ENCODE peak calls at places on chromosome 20, in eight cellular contexts. T, U, N, M, E, X, P and H are unnamed samples. For H3K4me1 and H3K9me3, the result is how much of the 10 kb centered on the place peaks cover.

GRCh38 chr20:14523090-14523489 is 185.7 kb upstream of the FLRT3 start:
- DNase-seq in U (no peak), M (no peak), X (no peak), N (no peak), E (no peak), T (no peak), P (no peak), H (no peak)

GRCh38 chr20:64110411-64111068 is 3.2 kb upstream of the NPBWR2 start:
- DNase-seq in E (no peak), T (no peak), X (peak), U (no peak), M (peak), N (peak), P (peak), H (no peak)

GRCh38 chr20:11387189-11387754 is 530.4 kb upstream of the BTBD3 start:
- DNase-seq in U (no peak), E (peak), X (no peak), P (no peak), M (no peak), T (peak), N (no peak), H (no peak)

GRCh38 chr20:9092101-9092500 is 23.2 kb downstream of the PLCB4 start:
- DNase-seq in M (no peak), T (no peak), X (no peak), U (no peak), N (no peak), E (no peak), P (no peak), H (no peak)

GRCh38 chr20:24350923-24351368 is 118.5 kb upstream of the SYNDIG1 start:
- DNase-seq in X (no peak), E (no peak), M (no peak), T (peak), P (no peak), U (no peak), N (no peak), H (no peak)

GRCh38 chr20:16865406-16865805 is 117.2 kb downstream of the OTOR start:
- DNase-seq in M (no peak), X (no peak), E (no peak), T (no peak), N (no peak), U (no peak), P (no peak), H (no peak)

GRCh38 chr20:40958598-40958997 is 70.0 kb upstream of the TOP1 start:
- DNase-seq in P (no peak), U (no peak), M (peak), T (no peak), E (no peak), X (peak), N (no peak), H (no peak)

GRCh38 chr20:51703446-51704287 is 64.5 kb downstream of the ATP9A start:
- DNase-seq in E (no peak), N (no peak), X (no peak), M (no peak), U (no peak), P (no peak), T (no peak), H (no peak)

GRCh38 chr20:47802975-47803374 is 17.7 kb upstream of the SULF2 start:
- DNase-seq in N (no peak), P (no peak), M (no peak), U (no peak), T (no peak), E (no peak), X (no peak), H (no peak)

GRCh38 chr20:34891166-34892062 is 15.0 kb downstream of the ACSS2 start:
- DNase-seq in X (no peak), M (no peak), N (no peak), E (peak), T (peak), U (no peak), P (no peak), H (no peak)

GRCh38 chr20:16575390-16576140 is 2.3 kb upstream of the KIF16B start:
- DNase-seq in U (peak), P (peak), X (no peak), M (no peak), N (no peak), E (no peak), T (no peak), H (no peak)

GRCh38 chr20:24060851-24061590 is 72.4 kb upstream of the GGTLC1 start:
- DNase-seq in M (peak), N (no peak), U (peak), T (no peak), E (no peak), X (no peak), P (no peak), H (no peak)

GRCh38 chr20:24764027-24764797 is 184.9 kb upstream of the CST7 start:
- DNase-seq in N (no peak), U (no peak), E (no peak), M (no peak), X (no peak), P (no peak), T (no peak), H (no peak)

GRCh38 chr20:51359947-51360346 is 182.6 kb downstream of the NFATC2 start:
- DNase-seq in E (no peak), N (peak), U (no peak), M (no peak), P (no peak), X (no peak), T (peak), H (no peak)

GRCh38 chr20:31542201-31542842 is 28.1 kb downstream of the HM13 start:
- DNase-seq in T (peak), E (no peak), P (peak), U (no peak), M (no peak), X (no peak), N (no peak), H (no peak)

GRCh38 chr20:23043376-23043775 is 6.1 kb downstream of the THBD start:
- DNase-seq in N (no peak), M (no peak), P (no peak), U (no peak), E (no peak), T (no peak), X (no peak), H (no peak)

GRCh38 chr20:45921618-45922189 is 9.7 kb upstream of the PLTP start:
- DNase-seq in E (no peak), N (no peak), T (no peak), P (no peak), U (no peak), M (no peak), X (no peak), H (no peak)

DNA sequence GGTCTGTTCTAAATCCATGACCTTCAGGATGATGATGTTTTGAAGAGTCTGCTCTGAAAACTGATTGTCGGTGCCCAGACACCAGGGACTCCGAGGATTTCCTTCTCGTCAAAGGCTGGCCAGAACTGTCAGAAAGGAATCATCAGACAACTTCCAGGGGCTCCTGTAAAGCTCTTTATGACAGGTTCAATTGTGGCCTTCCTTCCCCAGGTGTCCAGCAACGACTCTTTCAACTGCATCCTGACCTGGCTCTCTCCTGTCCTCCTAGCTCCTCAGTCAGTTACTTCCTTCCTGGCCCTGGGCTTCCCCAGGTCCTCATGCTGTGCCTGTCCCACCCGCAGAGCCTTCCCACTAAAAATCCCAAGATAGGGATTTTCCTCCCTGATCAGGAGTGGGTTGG is 279.9 kb upstream of the RNF24 start:
- DNase-seq in U (no peak), M (no peak), E (no peak), P (no peak), N (no peak), T (no peak), X (no peak), H (no peak)
- TF ChIP-seq CTCF in U (no peak), M (no peak), E (no peak), P (no peak), N (no peak), T (no peak), X (no peak), H (no peak)

GRCh38 chr20:1895674-1896496 is 678 bp downstream of the SIRPA start:
- DNase-seq in T (no peak), M (peak), E (no peak), P (peak), N (no peak), U (no peak), X (no peak), H (no peak)

GRCh38 chr20:1893721-1894470 is 1.3 kb upstream of the SIRPA start:
- DNase-seq in M (peak), X (no peak), N (peak), U (peak), P (peak), E (no peak), T (no peak), H (peak)

GRCh38 chr20:1896859-1897258 is 1.7 kb downstream of the SIRPA start:
- DNase-seq in N (no peak), P (no peak), M (no peak), E (no peak), T (no peak), U (no peak), X (no peak), H (no peak)

GRCh38 chr20:1894471-1894950 is 696 bp upstream of the SIRPA start:
- DNase-seq in P (no peak), N (peak), T (peak), U (peak), X (no peak), E (no peak), M (no peak), H (no peak)

DNA sequence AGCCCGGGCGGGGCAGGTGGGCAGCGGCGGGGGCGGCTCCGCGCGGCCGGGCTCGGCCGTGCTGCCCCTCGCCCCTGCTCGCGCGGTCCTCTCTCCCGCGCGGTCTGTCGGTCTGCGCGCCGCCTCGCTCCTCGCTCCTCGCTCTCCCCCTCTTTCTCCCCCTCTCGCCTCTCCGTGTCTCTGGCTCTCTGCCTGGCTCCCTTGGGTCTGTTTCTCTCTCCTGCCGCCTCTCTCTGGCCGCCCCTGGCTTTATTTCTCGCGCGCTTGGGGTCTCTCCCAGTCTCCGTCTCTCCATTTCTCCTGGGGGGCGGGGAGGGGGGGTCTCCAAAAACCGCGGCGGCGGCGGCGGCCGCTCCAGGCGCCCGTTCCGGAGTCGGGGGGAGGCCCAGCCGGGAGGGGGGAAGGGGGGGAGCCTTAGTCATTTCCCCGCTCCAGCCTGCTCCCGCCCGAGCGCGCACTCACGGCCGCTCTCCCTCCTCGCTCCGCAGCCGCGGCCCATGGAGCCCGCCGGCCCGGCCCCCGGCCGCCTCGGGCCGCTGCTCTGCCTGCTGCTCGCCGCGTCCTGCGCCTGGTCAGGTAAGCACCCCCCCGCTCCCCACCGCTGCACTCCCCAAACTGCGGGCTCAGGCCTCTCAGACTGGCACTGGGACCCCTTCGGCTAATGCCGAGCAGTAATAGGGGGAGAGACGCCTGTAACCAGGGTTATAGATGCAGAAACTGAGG is at the start of gene SIRPA:
- DNase-seq in M (peak), T (peak), X (no peak), N (peak), U (peak), E (no peak), P (peak), H (peak)
- H3K4me1 ChIP-seq in M (under half), T (under half), X (under half), N (under half), U (under half), E (under half), P (half or more), H (half or more)

GRCh38 chr20:39699331-39699730 is 737.2 kb downstream of the DHX35 start:
- DNase-seq in P (no peak), N (no peak), M (no peak), T (no peak), E (no peak), U (no peak), X (no peak), H (no peak)
- H3K9me3 ChIP-seq in P (under half), N (under half), M (under half), T (under half), E (under half), U (under half), X (under half), H (under half)

DNA sequence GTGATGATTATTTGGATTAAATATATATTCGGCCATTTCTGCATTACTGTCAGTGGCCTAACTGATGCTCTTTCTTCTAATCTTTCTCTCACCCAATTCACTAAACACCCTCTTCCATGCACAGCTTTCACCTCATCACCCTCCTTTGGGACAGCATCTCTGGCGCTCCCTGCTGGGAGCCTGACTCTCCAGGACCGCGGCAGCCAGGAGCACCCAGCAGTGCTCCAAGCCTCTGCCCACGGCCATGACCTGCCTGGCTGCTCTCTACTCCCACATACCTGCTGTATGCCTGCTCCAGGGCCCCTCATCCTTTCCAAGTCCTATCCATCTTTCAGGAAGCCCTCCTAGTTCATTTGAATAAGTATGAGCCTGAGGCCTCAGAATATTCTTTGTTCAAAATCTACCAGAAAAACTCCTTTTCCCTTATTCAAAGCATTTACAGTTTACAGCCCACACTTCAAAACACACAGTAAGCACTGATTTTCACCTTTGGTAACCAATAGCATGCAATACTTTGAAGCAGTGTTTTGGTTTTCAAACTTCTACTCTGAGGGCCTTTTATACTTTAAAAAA is 15.2 kb downstream of the CTCFL start:
- DNase-seq in E (no peak), U (peak), T (no peak), P (no peak), N (no peak), M (no peak), X (no peak), H (no peak)
- TF ChIP-seq CTCF in E (peak), U (peak), T (peak), P (peak), N (peak), M (peak), X (no peak), H (peak)

DNA sequence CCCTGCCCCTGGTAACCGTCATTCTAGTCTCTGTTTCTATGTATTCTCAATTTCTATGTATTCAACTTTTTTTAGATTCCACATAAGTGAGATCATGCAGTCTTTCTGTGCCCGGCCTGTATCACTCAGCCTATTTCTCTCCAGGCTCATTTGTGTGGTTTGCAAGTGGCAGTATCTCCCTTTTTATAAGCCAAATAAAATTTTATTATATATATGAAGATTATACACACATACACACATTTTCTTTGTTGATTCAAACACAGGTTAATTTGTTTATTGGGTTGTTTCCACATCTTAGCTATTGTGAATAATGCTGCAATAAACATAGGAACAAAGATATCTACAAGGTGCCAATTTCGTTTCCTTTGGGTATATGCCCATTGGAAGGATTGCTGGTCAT is 571.7 kb downstream of the DHX35 start:
- DNase-seq in M (no peak), X (no peak), P (no peak), E (no peak), U (no peak), T (no peak), N (no peak), H (no peak)
- H3K4me1 ChIP-seq in M (under half), X (under half), P (under half), E (under half), U (under half), T (under half), N (under half), H (under half)

DNA sequence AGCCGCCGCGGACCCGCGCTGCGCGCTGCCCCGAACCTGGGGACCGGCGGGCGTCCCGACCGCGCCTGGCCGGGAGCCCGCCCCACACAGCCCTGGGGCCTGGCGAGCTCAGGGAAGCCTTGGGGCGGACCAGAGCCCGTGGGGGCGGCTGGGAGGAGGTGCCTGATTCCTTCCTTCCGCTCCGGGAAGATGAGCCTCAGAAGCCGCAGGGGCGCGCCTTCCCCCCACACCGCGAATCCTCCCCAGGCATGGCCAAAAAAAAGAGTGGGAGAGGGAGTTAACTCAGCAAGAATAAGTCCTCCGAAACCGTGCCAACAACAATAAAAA is at the start of gene CBLN4:
- DNase-seq in N (no peak), P (no peak), X (no peak), T (no peak), M (peak), E (no peak), U (no peak), H (no peak)
- H3K9me3 ChIP-seq in N (under half), P (under half), X (under half), T (under half), M (half or more), E (under half), U (under half), H (under half)